ENCODE peak calls at places on chromosome 19, in seven cellular contexts. One of them, this sample, is unnamed.
A peak's percentile ranks its signal among the peaks of the same experiment; 100 is the strongest.

GRCh38 chr19:5345895-5346386 is 5.3 kb upstream of the PTPRS start:
- DNase-seq in colonic mucosa: no peak
- DNase-seq in GM23338: no peak
- DNase-seq in K562: no peak
- DNase-seq in PC-3: peak; percentile 73
- DNase-seq in pancreas: no peak
- DNase-seq in CD4-positive, alpha-beta T cell: no peak
- DNase-seq in this sample: no peak

GRCh38 chr19:296476-297225 is 5.4 kb upstream of the PLPP2 start:
- DNase-seq in PC-3: no peak
- DNase-seq in K562: no peak
- DNase-seq in GM23338: no peak
- DNase-seq in pancreas: no peak
- DNase-seq in CD4-positive, alpha-beta T cell: no peak
- DNase-seq in colonic mucosa: no peak
- DNase-seq in this sample: no peak

GRCh38 chr19:16899566-16900075 is 10.8 kb downstream of the F2RL3 start:
- DNase-seq in colonic mucosa: peak; percentile 40
- DNase-seq in PC-3: peak; percentile 60
- DNase-seq in K562: peak; percentile 74
- DNase-seq in GM23338: peak; percentile 73
- DNase-seq in CD4-positive, alpha-beta T cell: no peak
- DNase-seq in pancreas: no peak
- DNase-seq in this sample: no peak

GRCh38 chr19:41619018-41619571 is 7.8 kb downstream of the CEACAM4 start:
- DNase-seq in K562: no peak
- DNase-seq in PC-3: no peak
- DNase-seq in GM23338: no peak
- DNase-seq in colonic mucosa: no peak
- DNase-seq in CD4-positive, alpha-beta T cell: no peak
- DNase-seq in pancreas: no peak
- DNase-seq in this sample: no peak

GRCh38 chr19:28511655-28512054 is 701.3 kb downstream of the UQCRFS1 start:
- DNase-seq in colonic mucosa: no peak
- DNase-seq in GM23338: no peak
- DNase-seq in CD4-positive, alpha-beta T cell: no peak
- DNase-seq in K562: no peak
- DNase-seq in pancreas: no peak
- DNase-seq in PC-3: no peak
- DNase-seq in this sample: no peak

GRCh38 chr19:7440188-7440975 is 48.5 kb downstream of the PEX11G start:
- DNase-seq in PC-3: no peak
- DNase-seq in CD4-positive, alpha-beta T cell: no peak
- DNase-seq in GM23338: no peak
- DNase-seq in colonic mucosa: no peak
- DNase-seq in K562: peak; percentile 34
- DNase-seq in pancreas: no peak
- DNase-seq in this sample: no peak

GRCh38 chr19:56091066-56091490 is 30.0 kb downstream of the ZNF787 start:
- DNase-seq in K562: no peak
- DNase-seq in pancreas: no peak
- DNase-seq in GM23338: no peak
- DNase-seq in colonic mucosa: no peak
- DNase-seq in PC-3: peak; percentile 19
- DNase-seq in CD4-positive, alpha-beta T cell: no peak
- DNase-seq in this sample: no peak

GRCh38 chr19:14149011-14149410 is 12.6 kb upstream of the ASF1B start:
- DNase-seq in CD4-positive, alpha-beta T cell: no peak
- DNase-seq in GM23338: no peak
- DNase-seq in PC-3: no peak
- DNase-seq in pancreas: no peak
- DNase-seq in colonic mucosa: peak; percentile 25
- DNase-seq in K562: no peak
- DNase-seq in this sample: no peak

GRCh38 chr19:6822311-6822670 is 49.8 kb downstream of the VAV1 start:
- DNase-seq in CD4-positive, alpha-beta T cell: no peak
- DNase-seq in PC-3: no peak
- DNase-seq in colonic mucosa: no peak
- DNase-seq in GM23338: no peak
- DNase-seq in pancreas: no peak
- DNase-seq in K562: no peak
- DNase-seq in this sample: no peak

GRCh38 chr19:32891609-32892008 is 22.0 kb upstream of the SLC7A9 start:
- DNase-seq in colonic mucosa: no peak
- DNase-seq in pancreas: no peak
- DNase-seq in CD4-positive, alpha-beta T cell: no peak
- DNase-seq in K562: no peak
- DNase-seq in GM23338: no peak
- DNase-seq in PC-3: no peak
- DNase-seq in this sample: no peak

GRCh38 chr19:15584541-15585115 is 30.4 kb upstream of the CYP4F8 start:
- DNase-seq in colonic mucosa: peak; percentile 85
- DNase-seq in GM23338: peak; percentile 91
- DNase-seq in PC-3: peak; percentile 80
- DNase-seq in pancreas: peak; percentile 98
- DNase-seq in K562: peak; percentile 82
- DNase-seq in CD4-positive, alpha-beta T cell: peak; percentile 86
- DNase-seq in this sample: no peak

GRCh38 chr19:366205-366783 is 21.7 kb upstream of the MIER2 start:
- DNase-seq in pancreas: no peak
- DNase-seq in colonic mucosa: no peak
- DNase-seq in CD4-positive, alpha-beta T cell: no peak
- DNase-seq in K562: no peak
- DNase-seq in PC-3: no peak
- DNase-seq in GM23338: no peak
- DNase-seq in this sample: no peak

GRCh38 chr19:4391701-4392543 is 8.4 kb downstream of the SH3GL1 start:
- DNase-seq in colonic mucosa: no peak
- DNase-seq in CD4-positive, alpha-beta T cell: no peak
- DNase-seq in K562: no peak
- DNase-seq in GM23338: no peak
- DNase-seq in pancreas: no peak
- DNase-seq in PC-3: no peak
- DNase-seq in this sample: no peak

GRCh38 chr19:51107406-51108065 is 673 bp downstream of the CTU1 start:
- DNase-seq in K562: peak; percentile 78
- DNase-seq in pancreas: no peak
- DNase-seq in GM23338: peak; percentile 32
- DNase-seq in colonic mucosa: no peak
- DNase-seq in PC-3: peak; percentile 40
- DNase-seq in CD4-positive, alpha-beta T cell: no peak
- DNase-seq in this sample: no peak

GRCh38 chr19:12140545-12141404 is 625 bp upstream of the ZNF20 start:
- DNase-seq in colonic mucosa: peak; percentile 97
- DNase-seq in K562: peak; percentile 87
- DNase-seq in GM23338: peak; percentile 95
- DNase-seq in CD4-positive, alpha-beta T cell: peak; percentile 82
- DNase-seq in pancreas: peak; percentile 92
- DNase-seq in PC-3: peak; percentile 91
- DNase-seq in this sample: peak; percentile 77

GRCh38 chr19:48967346-48968178 is 2.5 kb downstream of the FTL start:
- DNase-seq in CD4-positive, alpha-beta T cell: no peak
- DNase-seq in colonic mucosa: no peak
- DNase-seq in K562: peak; percentile 80
- DNase-seq in pancreas: no peak
- DNase-seq in PC-3: no peak
- DNase-seq in GM23338: no peak
- DNase-seq in this sample: peak; percentile 46

GRCh38 chr19:40827386-40828247 is 22.6 kb downstream of the CYP2A6 start:
- DNase-seq in pancreas: no peak
- DNase-seq in CD4-positive, alpha-beta T cell: no peak
- DNase-seq in colonic mucosa: no peak
- DNase-seq in K562: no peak
- DNase-seq in GM23338: no peak
- DNase-seq in PC-3: no peak
- DNase-seq in this sample: no peak

GRCh38 chr19:29544656-29545360 is 19.0 kb downstream of the VSTM2B start:
- DNase-seq in K562: no peak
- DNase-seq in pancreas: peak; percentile 26
- DNase-seq in PC-3: no peak
- DNase-seq in CD4-positive, alpha-beta T cell: no peak
- DNase-seq in colonic mucosa: no peak
- DNase-seq in GM23338: no peak
- DNase-seq in this sample: no peak

GRCh38 chr19:2542341-2543069 is 66.6 kb downstream of the GADD45B start:
- DNase-seq in pancreas: no peak
- DNase-seq in CD4-positive, alpha-beta T cell: no peak
- DNase-seq in colonic mucosa: no peak
- DNase-seq in PC-3: no peak
- DNase-seq in GM23338: peak; percentile 69
- DNase-seq in K562: no peak
- DNase-seq in this sample: no peak
- H3K27ac ChIP-seq in pancreas: peak overlapping the region; percentile 84
- H3K27ac ChIP-seq in CD4-positive, alpha-beta T cell: no peak overlapping the region
- H3K27ac ChIP-seq in colonic mucosa: peak overlapping the region; percentile 87
- H3K27ac ChIP-seq in PC-3: peak overlapping the region; percentile 88
- H3K27ac ChIP-seq in GM23338: peak overlapping the region; percentile 99
- H3K27ac ChIP-seq in K562: no peak overlapping the region
- H3K27ac ChIP-seq in this sample: peak overlapping the region; percentile 96

DNA sequence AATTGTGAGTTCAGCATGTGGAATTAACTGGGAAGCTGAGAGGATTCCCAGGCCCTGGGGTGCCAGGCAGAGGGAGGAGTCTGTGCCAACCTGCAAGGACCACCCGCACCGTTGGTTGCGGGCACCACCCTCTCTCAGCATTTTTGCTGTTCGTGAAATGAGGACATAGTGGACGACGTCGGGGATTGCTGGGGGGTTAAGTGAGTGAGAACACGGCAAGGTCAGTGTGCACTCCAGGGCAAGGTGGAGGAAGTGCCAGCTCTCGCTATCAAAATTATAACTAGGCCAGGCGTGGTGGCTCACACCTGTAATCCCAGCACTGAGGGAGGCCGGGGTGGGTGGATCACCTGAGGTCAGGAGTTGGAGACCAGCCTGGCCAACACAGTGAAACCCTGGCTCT is 2.2 kb downstream of the FXYD3 start:
- DNase-seq in GM23338: no peak
- DNase-seq in pancreas: no peak
- DNase-seq in colonic mucosa: peak; percentile 65
- DNase-seq in CD4-positive, alpha-beta T cell: no peak
- DNase-seq in PC-3: no peak
- DNase-seq in K562: no peak
- DNase-seq in this sample: no peak
- H3K27ac ChIP-seq in GM23338: no peak overlapping the region
- H3K27ac ChIP-seq in pancreas: no peak overlapping the region
- H3K27ac ChIP-seq in colonic mucosa: peak overlapping the region; percentile 92
- H3K27ac ChIP-seq in CD4-positive, alpha-beta T cell: no peak overlapping the region
- H3K27ac ChIP-seq in PC-3: peak overlapping the region; percentile 99
- H3K27ac ChIP-seq in K562: no peak overlapping the region
- H3K27ac ChIP-seq in this sample: peak overlapping the region; percentile 4

GRCh38 chr19:35156673-35157014 is 2.1 kb downstream of the FXYD5 start:
- DNase-seq in colonic mucosa: no peak
- DNase-seq in K562: no peak
- DNase-seq in CD4-positive, alpha-beta T cell: no peak
- DNase-seq in PC-3: no peak
- DNase-seq in pancreas: no peak
- DNase-seq in GM23338: no peak
- DNase-seq in this sample: no peak
- H3K27ac ChIP-seq in colonic mucosa: no peak overlapping the region
- H3K27ac ChIP-seq in K562: no peak overlapping the region
- H3K27ac ChIP-seq in CD4-positive, alpha-beta T cell: peak overlapping the region; percentile 89
- H3K27ac ChIP-seq in PC-3: no peak overlapping the region
- H3K27ac ChIP-seq in pancreas: no peak overlapping the region
- H3K27ac ChIP-seq in GM23338: no peak overlapping the region
- H3K27ac ChIP-seq in this sample: no peak overlapping the region

GRCh38 chr19:18761531-18762110 is 29.5 kb downstream of the COMP start:
- DNase-seq in GM23338: no peak
- DNase-seq in K562: no peak
- DNase-seq in CD4-positive, alpha-beta T cell: no peak
- DNase-seq in pancreas: no peak
- DNase-seq in colonic mucosa: no peak
- DNase-seq in PC-3: no peak
- DNase-seq in this sample: no peak
- H3K27ac ChIP-seq in GM23338: no peak overlapping the region
- H3K27ac ChIP-seq in K562: no peak overlapping the region
- H3K27ac ChIP-seq in CD4-positive, alpha-beta T cell: no peak overlapping the region
- H3K27ac ChIP-seq in pancreas: peak overlapping the region; percentile 62
- H3K27ac ChIP-seq in colonic mucosa: no peak overlapping the region
- H3K27ac ChIP-seq in PC-3: no peak overlapping the region
- H3K27ac ChIP-seq in this sample: no peak overlapping the region